ENCODE peak calls at places on chromosome X, in ten cellular contexts. M, Y, A, Z, E, C, H, U, J and T are unnamed samples.

GRCh38 chrX:44507292-44507691 is 35.4 kb downstream of the FUNDC1 start:
- DNase-seq in M (no peak), Y (no peak), A (no peak), Z (no peak), E (no peak), C (no peak), H (no peak), U (no peak), J (no peak), T (no peak)

GRCh38 chrX:153643431-153644351 is 3.3 kb upstream of the DUSP9 start:
- DNase-seq in M (no peak), Y (no peak), A (no peak), Z (no peak), E (no peak), C (no peak), H (no peak), U (no peak), J (peak), T (peak)

GRCh38 chrX:145729635-145730034 is 88.0 kb upstream of the SLITRK2 start:
- DNase-seq in M (no peak), Y (no peak), A (no peak), Z (no peak), E (no peak), C (peak), H (no peak), U (no peak), J (no peak), T (no peak)

GRCh38 chrX:22164770-22165388 is 107.8 kb upstream of the CBLL2 start:
- DNase-seq in M (no peak), Y (no peak), A (peak), Z (no peak), E (no peak), C (peak), H (no peak), U (no peak), J (no peak), T (no peak)

GRCh38 chrX:10031743-10032142 is 64.6 kb downstream of the CLDN34 start:
- DNase-seq in M (no peak), Y (no peak), A (no peak), Z (no peak), E (no peak), C (no peak), H (no peak), U (no peak), J (peak), T (no peak)

GRCh38 chrX:53048169-53049126 is at the start of gene GPR173:
- DNase-seq in M (peak), Y (no peak), A (peak), Z (no peak), E (no peak), C (peak), H (no peak), U (no peak), J (peak), T (no peak)

GRCh38 chrX:24371391-24371972 is 11.0 kb downstream of the SUPT20HL1 start:
- DNase-seq in M (peak), Y (no peak), A (peak), Z (peak), E (peak), C (peak), H (no peak), U (peak), J (peak), T (no peak)

GRCh38 chrX:131779313-131779712 is 235.4 kb downstream of the OR13H1 start:
- DNase-seq in M (no peak), Y (no peak), A (no peak), Z (no peak), E (no peak), C (no peak), H (no peak), U (no peak), J (no peak), T (no peak)

GRCh38 chrX:129980043-129980442 is 2.4 kb upstream of the BCORL1 start:
- DNase-seq in M (peak), Y (no peak), A (no peak), Z (peak), E (no peak), C (no peak), H (no peak), U (no peak), J (peak), T (no peak)

GRCh38 chrX:131778269-131779218 is 234.7 kb downstream of the OR13H1 start:
- DNase-seq in M (no peak), Y (no peak), A (peak), Z (no peak), E (peak), C (peak), H (no peak), U (no peak), J (peak), T (no peak)

GRCh38 chrX:10769165-10769564 is 148.8 kb upstream of the MID1 start:
- DNase-seq in M (peak), Y (no peak), A (peak), Z (no peak), E (no peak), C (peak), H (no peak), U (no peak), J (no peak), T (no peak)

GRCh38 chrX:151031365-151031975 is 48.3 kb downstream of the HMGB3 start:
- DNase-seq in M (no peak), Y (no peak), A (no peak), Z (no peak), E (no peak), C (no peak), H (no peak), U (no peak), J (no peak), T (no peak)

GRCh38 chrX:10010686-10011085 is 43.5 kb downstream of the CLDN34 start:
- DNase-seq in M (peak), Y (no peak), A (peak), Z (no peak), E (no peak), C (no peak), H (no peak), U (no peak), J (no peak), T (no peak)

GRCh38 chrX:137743414-137743813 is 177.5 kb downstream of the ZIC3 start:
- DNase-seq in M (no peak), Y (no peak), A (no peak), Z (no peak), E (no peak), C (no peak), H (no peak), U (no peak), J (no peak), T (no peak)

GRCh38 chrX:87516716-87517115 is 886 bp upstream of the KLHL4 start:
- DNase-seq in M (peak), Y (no peak), A (peak), Z (no peak), E (no peak), C (peak), H (no peak), U (no peak), J (no peak), T (no peak)

GRCh38 chrX:130170752-130171445 is 863 bp upstream of the RAB33A start:
- DNase-seq in M (no peak), Y (no peak), A (no peak), Z (peak), E (peak), C (no peak), H (no peak), U (peak), J (no peak), T (no peak)

GRCh38 chrX:48573690-48574269 is 504 bp upstream of the RBM3 start:
- DNase-seq in M (peak), Y (no peak), A (no peak), Z (no peak), E (no peak), C (peak), H (no peak), U (peak), J (peak), T (no peak)

GRCh38 chrX:9286234-9286633 is 178.6 kb upstream of the TBL1X start:
- DNase-seq in M (no peak), Y (no peak), A (no peak), Z (no peak), E (no peak), C (no peak), H (no peak), U (no peak), J (no peak), T (no peak)

GRCh38 chrX:361231-362145 is 25.2 kb downstream of the PPP2R3B start:
- DNase-seq in M (no peak), Y (no peak), A (no peak), Z (no peak), E (no peak), C (no peak), H (no peak), U (no peak), J (no peak), T (no peak)

GRCh38 chrX:39519213-39519544 is 578.6 kb downstream of the BCOR start:
- DNase-seq in M (peak), Y (no peak), A (no peak), Z (no peak), E (no peak), C (peak), H (no peak), U (no peak), J (no peak), T (no peak)

GRCh38 chrX:11944486-11944885 is 186.4 kb downstream of the MSL3 start:
- DNase-seq in M (peak), Y (no peak), A (peak), Z (no peak), E (no peak), C (peak), H (no peak), U (no peak), J (no peak), T (no peak)

GRCh38 chrX:31993635-31994034 is 921.8 kb upstream of the FTHL17 start:
- DNase-seq in M (no peak), Y (no peak), A (no peak), Z (no peak), E (no peak), C (no peak), H (no peak), U (no peak), J (no peak), T (no peak)

GRCh38 chrX:23610491-23610890 is 56.8 kb upstream of the PRDX4 start:
- DNase-seq in M (no peak), Y (no peak), A (peak), Z (no peak), E (no peak), C (no peak), H (no peak), U (no peak), J (no peak), T (no peak)

GRCh38 chrX:41491267-41492004 is 44.3 kb downstream of the NYX start:
- DNase-seq in M (peak), Y (no peak), A (peak), Z (no peak), E (no peak), C (peak), H (no peak), U (no peak), J (peak), T (no peak)

GRCh38 chrX:39757971-39758370 is 339.8 kb downstream of the BCOR start:
- DNase-seq in M (peak), Y (no peak), A (peak), Z (no peak), E (no peak), C (peak), H (no peak), U (no peak), J (no peak), T (no peak)

GRCh38 chrX:47212381-47213293 is 5.8 kb upstream of the CDK16 start:
- DNase-seq in M (no peak), Y (no peak), A (no peak), Z (no peak), E (no peak), C (no peak), H (no peak), U (no peak), J (peak), T (no peak)

GRCh38 chrX:123830309-123830708 is 29.5 kb upstream of the XIAP start:
- DNase-seq in M (peak), Y (no peak), A (no peak), Z (peak), E (no peak), C (peak), H (no peak), U (no peak), J (no peak), T (no peak)

GRCh38 chrX:23369037-23369436 is 34.4 kb downstream of the PTCHD1 start:
- DNase-seq in M (no peak), Y (no peak), A (no peak), Z (no peak), E (no peak), C (peak), H (no peak), U (no peak), J (no peak), T (no peak)

GRCh38 chrX:54044877-54045328 is 630 bp upstream of the PHF8 start:
- DNase-seq in M (no peak), Y (no peak), A (no peak), Z (no peak), E (no peak), C (no peak), H (no peak), U (no peak), J (no peak), T (no peak)

GRCh38 chrX:46547857-46548256 is 2.6 kb upstream of the ZNF674 start:
- DNase-seq in M (peak), Y (no peak), A (peak), Z (no peak), E (no peak), C (peak), H (no peak), U (no peak), J (no peak), T (no peak)

GRCh38 chrX:129637217-129638109 is 17.3 kb downstream of the APLN start:
- DNase-seq in M (peak), Y (no peak), A (peak), Z (no peak), E (peak), C (peak), H (peak), U (peak), J (peak), T (peak)

GRCh38 chrX:153526040-153526439 is 8.6 kb downstream of the ATP2B3 start:
- DNase-seq in M (no peak), Y (no peak), A (no peak), Z (no peak), E (no peak), C (no peak), H (no peak), U (no peak), J (no peak), T (no peak)

GRCh38 chrX:12930150-12930549 is 23.7 kb downstream of the TLR8 start:
- DNase-seq in M (no peak), Y (no peak), A (no peak), Z (no peak), E (no peak), C (no peak), H (no peak), U (no peak), J (no peak), T (no peak)

GRCh38 chrX:40573763-40574162 is 7.0 kb upstream of the ATP6AP2 start:
- DNase-seq in M (peak), Y (no peak), A (no peak), Z (no peak), E (no peak), C (no peak), H (no peak), U (no peak), J (no peak), T (no peak)